ENCODE peak calls at places on chromosomes 12 and 14, in nine cellular contexts. One of them, this sample, is unnamed.

GRCh38 chr14:99513946-99514551 is 32.8 kb downstream of the CCNK start:
- DNase-seq in CD8-positive, alpha-beta T cell: no peak
- DNase-seq in AG10803: no peak
- DNase-seq in HCT116: no peak
- DNase-seq in psoas muscle: no peak
- DNase-seq in esophagus muscularis mucosa: no peak
- DNase-seq in right atrium auricular region: no peak
- DNase-seq in sigmoid colon: no peak
- DNase-seq in lower leg skin: peak
- DNase-seq in this sample: no peak

GRCh38 chr12:57766464-57767311 is at the start of gene CYP27B1:
- DNase-seq in AG10803: no peak
- DNase-seq in psoas muscle: no peak
- DNase-seq in right atrium auricular region: no peak
- DNase-seq in CD8-positive, alpha-beta T cell: no peak
- DNase-seq in lower leg skin: no peak
- DNase-seq in HCT116: no peak
- DNase-seq in sigmoid colon: no peak
- DNase-seq in esophagus muscularis mucosa: no peak
- DNase-seq in this sample: peak

GRCh38 chr14:92651106-92651792 is 97.2 kb downstream of the LGMN start:
- DNase-seq in right atrium auricular region: no peak
- DNase-seq in esophagus muscularis mucosa: no peak
- DNase-seq in psoas muscle: peak
- DNase-seq in HCT116: no peak
- DNase-seq in CD8-positive, alpha-beta T cell: peak
- DNase-seq in lower leg skin: peak
- DNase-seq in AG10803: no peak
- DNase-seq in sigmoid colon: no peak
- DNase-seq in this sample: no peak

GRCh38 chr12:131085816-131086591 is 132.3 kb downstream of the ADGRD1 start:
- DNase-seq in HCT116: no peak
- DNase-seq in CD8-positive, alpha-beta T cell: no peak
- DNase-seq in AG10803: no peak
- DNase-seq in esophagus muscularis mucosa: no peak
- DNase-seq in psoas muscle: no peak
- DNase-seq in right atrium auricular region: peak
- DNase-seq in lower leg skin: peak
- DNase-seq in sigmoid colon: peak
- DNase-seq in this sample: no peak

GRCh38 chr14:96204151-96205058 is at the start of gene BDKRB2:
- DNase-seq in CD8-positive, alpha-beta T cell: no peak
- DNase-seq in AG10803: peak
- DNase-seq in lower leg skin: peak
- DNase-seq in sigmoid colon: peak
- DNase-seq in right atrium auricular region: peak
- DNase-seq in psoas muscle: peak
- DNase-seq in HCT116: peak
- DNase-seq in esophagus muscularis mucosa: no peak
- DNase-seq in this sample: peak

GRCh38 chr12:96171905-96172304 is 22.3 kb upstream of the ELK3 start:
- DNase-seq in esophagus muscularis mucosa: no peak
- DNase-seq in psoas muscle: no peak
- DNase-seq in AG10803: no peak
- DNase-seq in CD8-positive, alpha-beta T cell: no peak
- DNase-seq in HCT116: no peak
- DNase-seq in sigmoid colon: no peak
- DNase-seq in lower leg skin: no peak
- DNase-seq in right atrium auricular region: no peak
- DNase-seq in this sample: peak

GRCh38 chr12:132380646-132381045 is 51.3 kb upstream of the GALNT9 start:
- DNase-seq in AG10803: no peak
- DNase-seq in lower leg skin: no peak
- DNase-seq in psoas muscle: no peak
- DNase-seq in CD8-positive, alpha-beta T cell: no peak
- DNase-seq in right atrium auricular region: no peak
- DNase-seq in sigmoid colon: no peak
- DNase-seq in HCT116: no peak
- DNase-seq in esophagus muscularis mucosa: no peak
- DNase-seq in this sample: no peak

GRCh38 chr12:116735951-116736599 is 1.8 kb downstream of the SPRING1 start:
- DNase-seq in psoas muscle: no peak
- DNase-seq in AG10803: no peak
- DNase-seq in CD8-positive, alpha-beta T cell: no peak
- DNase-seq in esophagus muscularis mucosa: no peak
- DNase-seq in sigmoid colon: no peak
- DNase-seq in lower leg skin: no peak
- DNase-seq in HCT116: no peak
- DNase-seq in right atrium auricular region: no peak
- DNase-seq in this sample: no peak

GRCh38 chr14:73723411-73723798 is 9.2 kb upstream of the PNMA1 start:
- DNase-seq in sigmoid colon: no peak
- DNase-seq in lower leg skin: no peak
- DNase-seq in psoas muscle: no peak
- DNase-seq in right atrium auricular region: no peak
- DNase-seq in AG10803: peak
- DNase-seq in CD8-positive, alpha-beta T cell: no peak
- DNase-seq in esophagus muscularis mucosa: no peak
- DNase-seq in HCT116: no peak
- DNase-seq in this sample: no peak

GRCh38 chr12:1634590-1635191 is 5.7 kb downstream of the WNT5B start:
- DNase-seq in CD8-positive, alpha-beta T cell: peak
- DNase-seq in AG10803: peak
- DNase-seq in sigmoid colon: peak
- DNase-seq in HCT116: peak
- DNase-seq in psoas muscle: peak
- DNase-seq in lower leg skin: peak
- DNase-seq in right atrium auricular region: peak
- DNase-seq in esophagus muscularis mucosa: peak
- DNase-seq in this sample: peak

GRCh38 chr12:48004039-48004940 is at the start of gene COL2A1:
- DNase-seq in lower leg skin: peak
- DNase-seq in sigmoid colon: no peak
- DNase-seq in esophagus muscularis mucosa: no peak
- DNase-seq in right atrium auricular region: no peak
- DNase-seq in AG10803: peak
- DNase-seq in HCT116: no peak
- DNase-seq in psoas muscle: peak
- DNase-seq in CD8-positive, alpha-beta T cell: no peak
- DNase-seq in this sample: peak

DNA sequence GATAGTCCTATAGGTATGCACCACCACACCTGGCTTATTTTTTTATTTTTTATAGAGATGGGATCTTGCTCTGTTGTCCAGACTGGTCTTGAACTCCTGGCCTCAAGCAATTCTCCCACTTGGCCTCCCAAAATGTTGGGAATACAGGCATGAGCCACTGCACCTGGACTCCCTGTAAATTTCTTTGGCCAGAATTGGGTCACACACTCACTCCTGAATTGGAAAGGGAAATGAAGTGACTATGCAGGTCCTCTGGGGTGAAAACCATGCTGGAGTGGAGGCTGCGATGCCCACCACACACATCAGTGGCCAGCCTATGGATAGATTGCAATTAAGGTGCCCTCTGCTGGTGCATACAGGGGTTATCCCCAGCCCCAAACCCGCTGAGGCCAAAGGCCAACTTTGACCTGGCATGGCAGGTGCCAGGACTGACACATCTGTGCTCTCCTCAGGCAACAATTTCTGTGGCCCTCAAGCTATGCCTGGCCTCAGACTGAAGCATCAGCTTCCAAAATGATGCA is 125.6 kb downstream of the SLC38A6 start:
- DNase-seq in HCT116: no peak
- DNase-seq in psoas muscle: no peak
- DNase-seq in AG10803: no peak
- DNase-seq in right atrium auricular region: no peak
- DNase-seq in sigmoid colon: no peak
- DNase-seq in esophagus muscularis mucosa: peak
- DNase-seq in CD8-positive, alpha-beta T cell: no peak
- DNase-seq in lower leg skin: no peak
- DNase-seq in this sample: no peak
- TF ChIP-seq CTCF in HCT116: peak
- TF ChIP-seq CTCF in psoas muscle: peak
- TF ChIP-seq CTCF in AG10803: peak
- TF ChIP-seq CTCF in right atrium auricular region: no peak
- TF ChIP-seq CTCF in sigmoid colon: no peak
- TF ChIP-seq CTCF in esophagus muscularis mucosa: no peak
- TF ChIP-seq CTCF in CD8-positive, alpha-beta T cell: no peak
- TF ChIP-seq CTCF in lower leg skin: no peak
- TF ChIP-seq CTCF in this sample: peak

GRCh38 chr12:40770781-40771180 is 78.5 kb downstream of the CNTN1 start:
- DNase-seq in HCT116: no peak
- DNase-seq in psoas muscle: no peak
- DNase-seq in CD8-positive, alpha-beta T cell: no peak
- DNase-seq in sigmoid colon: no peak
- DNase-seq in AG10803: no peak
- DNase-seq in lower leg skin: no peak
- DNase-seq in esophagus muscularis mucosa: no peak
- DNase-seq in right atrium auricular region: no peak
- DNase-seq in this sample: no peak

GRCh38 chr12:40768125-40768864 is 76.1 kb downstream of the CNTN1 start:
- DNase-seq in lower leg skin: no peak
- DNase-seq in HCT116: no peak
- DNase-seq in CD8-positive, alpha-beta T cell: no peak
- DNase-seq in psoas muscle: no peak
- DNase-seq in esophagus muscularis mucosa: no peak
- DNase-seq in right atrium auricular region: no peak
- DNase-seq in AG10803: no peak
- DNase-seq in sigmoid colon: no peak
- DNase-seq in this sample: no peak

GRCh38 chr12:40775681-40776080 is 83.4 kb downstream of the CNTN1 start:
- DNase-seq in sigmoid colon: no peak
- DNase-seq in right atrium auricular region: no peak
- DNase-seq in HCT116: no peak
- DNase-seq in psoas muscle: no peak
- DNase-seq in esophagus muscularis mucosa: no peak
- DNase-seq in CD8-positive, alpha-beta T cell: no peak
- DNase-seq in AG10803: no peak
- DNase-seq in lower leg skin: no peak
- DNase-seq in this sample: peak

GRCh38 chr12:40769846-40770245 is 77.6 kb downstream of the CNTN1 start:
- DNase-seq in right atrium auricular region: no peak
- DNase-seq in AG10803: no peak
- DNase-seq in HCT116: no peak
- DNase-seq in sigmoid colon: no peak
- DNase-seq in psoas muscle: no peak
- DNase-seq in lower leg skin: no peak
- DNase-seq in CD8-positive, alpha-beta T cell: no peak
- DNase-seq in esophagus muscularis mucosa: no peak
- DNase-seq in this sample: no peak
- H3K4me3 ChIP-seq in right atrium auricular region: no peak
- H3K4me3 ChIP-seq in AG10803: no peak
- H3K4me3 ChIP-seq in HCT116: no peak
- H3K4me3 ChIP-seq in sigmoid colon: no peak
- H3K4me3 ChIP-seq in psoas muscle: no peak
- H3K4me3 ChIP-seq in lower leg skin: no peak
- H3K4me3 ChIP-seq in CD8-positive, alpha-beta T cell: no peak
- H3K4me3 ChIP-seq in esophagus muscularis mucosa: no peak
- H3K4me3 ChIP-seq in this sample: no peak

GRCh38 chr12:39441963-39442894 is 691 bp downstream of the KIF21A start:
- DNase-seq in AG10803: peak
- DNase-seq in lower leg skin: peak
- DNase-seq in psoas muscle: peak
- DNase-seq in right atrium auricular region: peak
- DNase-seq in CD8-positive, alpha-beta T cell: peak
- DNase-seq in HCT116: no peak
- DNase-seq in esophagus muscularis mucosa: no peak
- DNase-seq in sigmoid colon: peak
- DNase-seq in this sample: peak

GRCh38 chr12:39442895-39443703 is at the start of gene KIF21A:
- DNase-seq in sigmoid colon: peak
- DNase-seq in lower leg skin: peak
- DNase-seq in esophagus muscularis mucosa: peak
- DNase-seq in CD8-positive, alpha-beta T cell: peak
- DNase-seq in right atrium auricular region: peak
- DNase-seq in HCT116: peak
- DNase-seq in AG10803: peak
- DNase-seq in psoas muscle: peak
- DNase-seq in this sample: peak

GRCh38 chr12:39440101-39440500 is 2.8 kb downstream of the KIF21A start:
- DNase-seq in psoas muscle: no peak
- DNase-seq in right atrium auricular region: no peak
- DNase-seq in lower leg skin: no peak
- DNase-seq in esophagus muscularis mucosa: no peak
- DNase-seq in sigmoid colon: no peak
- DNase-seq in CD8-positive, alpha-beta T cell: no peak
- DNase-seq in AG10803: no peak
- DNase-seq in HCT116: no peak
- DNase-seq in this sample: no peak

GRCh38 chr12:39440781-39441180 is 2.1 kb downstream of the KIF21A start:
- DNase-seq in right atrium auricular region: no peak
- DNase-seq in sigmoid colon: no peak
- DNase-seq in lower leg skin: no peak
- DNase-seq in esophagus muscularis mucosa: no peak
- DNase-seq in AG10803: no peak
- DNase-seq in psoas muscle: no peak
- DNase-seq in CD8-positive, alpha-beta T cell: no peak
- DNase-seq in HCT116: no peak
- DNase-seq in this sample: no peak

DNA sequence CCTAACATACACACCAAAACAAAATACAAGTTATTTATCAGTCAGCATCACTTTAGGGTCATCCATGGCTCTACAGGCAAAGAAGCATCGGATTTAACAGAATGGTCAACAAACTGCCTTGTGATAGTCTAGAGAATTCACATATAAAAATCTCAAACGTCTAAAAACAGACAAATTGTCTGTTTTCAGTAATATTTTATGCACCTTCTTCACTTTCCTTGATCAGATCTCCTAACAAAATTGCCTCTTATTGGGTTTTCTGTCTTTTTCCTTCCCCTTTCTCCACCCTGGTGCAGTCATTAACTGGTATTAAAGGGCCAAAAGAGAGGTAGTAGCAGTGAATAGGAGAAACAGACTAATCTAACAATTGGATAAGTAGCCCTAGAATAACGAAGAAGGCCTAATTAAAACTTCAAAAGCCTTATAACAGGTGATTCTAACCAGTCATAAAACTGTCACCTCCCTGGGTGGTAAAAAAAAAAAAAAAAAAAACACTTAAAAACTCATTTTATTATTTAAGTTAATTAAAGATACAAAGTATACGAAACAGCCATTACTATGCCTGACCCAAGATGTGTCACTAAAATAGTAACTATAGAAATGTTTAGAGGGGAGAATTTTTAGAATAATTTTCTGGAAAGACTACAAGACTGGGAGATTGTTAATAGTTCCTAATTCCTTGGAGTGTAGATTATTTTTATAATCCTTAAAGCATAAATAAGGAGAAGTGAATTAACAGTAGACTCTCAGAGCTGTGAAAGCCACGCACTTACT is 1.5 kb downstream of the KIF21A start:
- DNase-seq in sigmoid colon: no peak
- DNase-seq in lower leg skin: no peak
- DNase-seq in CD8-positive, alpha-beta T cell: no peak
- DNase-seq in HCT116: no peak
- DNase-seq in right atrium auricular region: no peak
- DNase-seq in esophagus muscularis mucosa: no peak
- DNase-seq in psoas muscle: no peak
- DNase-seq in AG10803: no peak
- DNase-seq in this sample: no peak
- TF ChIP-seq CTCF in sigmoid colon: no peak
- TF ChIP-seq CTCF in lower leg skin: no peak
- TF ChIP-seq CTCF in CD8-positive, alpha-beta T cell: no peak
- TF ChIP-seq CTCF in HCT116: no peak
- TF ChIP-seq CTCF in right atrium auricular region: no peak
- TF ChIP-seq CTCF in esophagus muscularis mucosa: no peak
- TF ChIP-seq CTCF in psoas muscle: no peak
- TF ChIP-seq CTCF in AG10803: no peak
- TF ChIP-seq CTCF in this sample: no peak

GRCh38 chr12:94941440-94941862 is 62.0 kb downstream of the NDUFA12 start:
- DNase-seq in right atrium auricular region: peak
- DNase-seq in esophagus muscularis mucosa: no peak
- DNase-seq in CD8-positive, alpha-beta T cell: peak
- DNase-seq in AG10803: peak
- DNase-seq in lower leg skin: no peak
- DNase-seq in sigmoid colon: no peak
- DNase-seq in psoas muscle: peak
- DNase-seq in HCT116: no peak
- DNase-seq in this sample: peak
- H3K4me3 ChIP-seq in right atrium auricular region: no peak
- H3K4me3 ChIP-seq in esophagus muscularis mucosa: no peak
- H3K4me3 ChIP-seq in CD8-positive, alpha-beta T cell: no peak
- H3K4me3 ChIP-seq in AG10803: no peak
- H3K4me3 ChIP-seq in lower leg skin: no peak
- H3K4me3 ChIP-seq in sigmoid colon: no peak
- H3K4me3 ChIP-seq in psoas muscle: no peak
- H3K4me3 ChIP-seq in HCT116: no peak
- H3K4me3 ChIP-seq in this sample: no peak